ENCODE peak calls at places on chromosome 2, in five cellular contexts. O is left ventricle myocardium superior; D is PC-3; M is stimulated activated naive CD8-positive, alpha-beta T cell treated with anti-CD3 and anti-CD28 coated beads, Interleukin-15, amount 100 ng/mL, for 72 hours; F is lower lobe of right lung. P is an unnamed sample.

GRCh38 chr2:45675130-45675812 is 23.8 kb downstream of the PRKCE start:
- ATAC-seq in O (peak; percentile 88), D (peak; percentile 76), M (no peak), F (peak; percentile 94), P (no peak)

GRCh38 chr2:46369783-46370182 is 72.6 kb downstream of the EPAS1 start:
- ATAC-seq in O (no peak), D (no peak), M (peak; percentile 37), F (peak; percentile 3), P (peak; percentile 46)

GRCh38 chr2:232525796-232526195 is at the start of gene CHRND:
- ATAC-seq in O (peak; percentile 61), D (no peak), M (no peak), F (no peak), P (no peak)

GRCh38 chr2:99609851-99610381 is 120.1 kb upstream of the REV1 start:
- ATAC-seq in O (no peak), D (no peak), M (no peak), F (no peak), P (no peak)

GRCh38 chr2:98749053-98749450 is 18.1 kb upstream of the MGAT4A start:
- ATAC-seq in O (peak; percentile 87), D (no peak), M (peak; percentile 37), F (peak; percentile 69), P (peak; percentile 84)

GRCh38 chr2:39121523-39122063 is 742 bp upstream of the SOS1 start:
- ATAC-seq in O (no peak), D (no peak), M (no peak), F (no peak), P (no peak)

GRCh38 chr2:129930451-129930850 is 49.0 kb upstream of the RAB6C start:
- ATAC-seq in O (peak; percentile 44), D (no peak), M (no peak), F (no peak), P (no peak)

GRCh38 chr2:46584134-46584533 is 104.8 kb downstream of the TMEM247 start:
- ATAC-seq in O (no peak), D (no peak), M (no peak), F (no peak), P (no peak)

GRCh38 chr2:55311444-55311870 is 42.4 kb upstream of the MTIF2 start:
- ATAC-seq in O (no peak), D (peak; percentile 86), M (peak; percentile 98), F (peak; percentile 55), P (peak; percentile 97)

P was measured in activated T-helper 17 cell treated with anti-CD3 and anti-CD28 coated beads, Interleukin-2, amount 50 U/mL, for 72 hours.